ENCODE peak calls at places on chromosomes 1 and 21, in six cellular contexts. P, T, V, O, B and J are unnamed samples.

GRCh38 chr1:174017231-174017970 is 4.8 kb downstream of the RC3H1 start:
- DNase-seq in P (no peak), T (no peak), V (peak), O (no peak), B (no peak), J (no peak)

GRCh38 chr1:93569479-93569878 is 112.2 kb downstream of the BCAR3 start:
- DNase-seq in P (no peak), T (no peak), V (no peak), O (no peak), B (no peak), J (no peak)

GRCh38 chr21:42666023-42666747 is 12.8 kb downstream of the PDE9A start:
- DNase-seq in P (peak), T (no peak), V (peak), O (peak), B (no peak), J (no peak)

GRCh38 chr1:22154063-22154462 is 11.2 kb upstream of the WNT4 start:
- DNase-seq in P (no peak), T (no peak), V (no peak), O (no peak), B (no peak), J (no peak)

GRCh38 chr1:85274969-85275453 is 1.4 kb downstream of the BCL10 start:
- DNase-seq in P (no peak), T (peak), V (peak), O (peak), B (peak), J (no peak)

GRCh38 chr1:242059976-242060375 is 61.1 kb upstream of the MAP1LC3C start:
- DNase-seq in P (no peak), T (no peak), V (no peak), O (no peak), B (no peak), J (no peak)

GRCh38 chr1:15741183-15741850 is 982 bp upstream of the TMEM82 start:
- DNase-seq in P (peak), T (peak), V (peak), O (peak), B (peak), J (peak)

GRCh38 chr1:151476083-151476482 is 16.8 kb upstream of the POGZ start:
- DNase-seq in P (peak), T (no peak), V (peak), O (peak), B (no peak), J (no peak)

GRCh38 chr1:248375446-248375845 is at the start of gene OR2T6:
- DNase-seq in P (no peak), T (no peak), V (no peak), O (no peak), B (no peak), J (no peak)

GRCh38 chr21:28635541-28635940 is 357.1 kb downstream of the LTN1 start:
- DNase-seq in P (no peak), T (no peak), V (no peak), O (no peak), B (no peak), J (no peak)

GRCh38 chr1:41240806-41241747 is 1.0 kb downstream of the SCMH1 start:
- DNase-seq in P (peak), T (peak), V (peak), O (peak), B (peak), J (peak)

GRCh38 chr1:164823486-164824279 is 264.7 kb downstream of the PBX1 start:
- DNase-seq in P (no peak), T (peak), V (peak), O (peak), B (no peak), J (no peak)

GRCh38 chr1:8495928-8496401 is 178.1 kb downstream of the SLC45A1 start:
- DNase-seq in P (no peak), T (no peak), V (no peak), O (peak), B (no peak), J (no peak)

GRCh38 chr1:161195171-161195570 is 3.7 kb downstream of the ADAMTS4 start:
- DNase-seq in P (no peak), T (no peak), V (no peak), O (no peak), B (no peak), J (no peak)